ENCODE peak calls at places on chromosomes 4 and X, in eight cellular contexts. One of them, this sample, is unnamed.

GRCh38 chr4:113222006-113222405 is 172.6 kb downstream of the ANK2 start:
- DNase-seq in foreskin keratinocyte: no peak
- DNase-seq in memory B cell: no peak
- DNase-seq in left lung: no peak
- DNase-seq in brain microvascular endothelial cell: peak
- DNase-seq in choroid plexus epithelial cell: peak
- DNase-seq in mesothelial cell of epicardium: no peak
- DNase-seq in NT2/D1: no peak
- DNase-seq in this sample: no peak

GRCh38 chr4:137125011-137125410 is 407.3 kb downstream of the PCDH18 start:
- DNase-seq in foreskin keratinocyte: peak
- DNase-seq in memory B cell: no peak
- DNase-seq in left lung: no peak
- DNase-seq in brain microvascular endothelial cell: peak
- DNase-seq in choroid plexus epithelial cell: peak
- DNase-seq in mesothelial cell of epicardium: no peak
- DNase-seq in NT2/D1: no peak
- DNase-seq in this sample: no peak

GRCh38 chrX:13864264-13864663 is 47.4 kb upstream of the GPM6B start:
- DNase-seq in foreskin keratinocyte: peak
- DNase-seq in memory B cell: no peak
- DNase-seq in left lung: no peak
- DNase-seq in brain microvascular endothelial cell: peak
- DNase-seq in choroid plexus epithelial cell: no peak
- DNase-seq in mesothelial cell of epicardium: no peak
- DNase-seq in NT2/D1: no peak
- DNase-seq in this sample: no peak

GRCh38 chr4:149183638-149184037 is 632.0 kb downstream of the IQCM start:
- DNase-seq in foreskin keratinocyte: no peak
- DNase-seq in memory B cell: no peak
- DNase-seq in left lung: no peak
- DNase-seq in brain microvascular endothelial cell: no peak
- DNase-seq in choroid plexus epithelial cell: no peak
- DNase-seq in mesothelial cell of epicardium: no peak
- DNase-seq in NT2/D1: peak
- DNase-seq in this sample: no peak

GRCh38 chrX:19382500-19383145 is 38.9 kb downstream of the PDHA1 start:
- DNase-seq in foreskin keratinocyte: peak
- DNase-seq in memory B cell: peak
- DNase-seq in left lung: peak
- DNase-seq in brain microvascular endothelial cell: peak
- DNase-seq in choroid plexus epithelial cell: peak
- DNase-seq in mesothelial cell of epicardium: peak
- DNase-seq in NT2/D1: peak
- DNase-seq in this sample: no peak

GRCh38 chrX:17519349-17519748 is 144.3 kb downstream of the NHS start:
- DNase-seq in foreskin keratinocyte: no peak
- DNase-seq in memory B cell: no peak
- DNase-seq in left lung: no peak
- DNase-seq in brain microvascular endothelial cell: no peak
- DNase-seq in choroid plexus epithelial cell: no peak
- DNase-seq in mesothelial cell of epicardium: no peak
- DNase-seq in NT2/D1: no peak
- DNase-seq in this sample: no peak

GRCh38 chr4:103002551-103002950 is 17.0 kb downstream of the SLC9B1 start:
- DNase-seq in foreskin keratinocyte: no peak
- DNase-seq in memory B cell: no peak
- DNase-seq in left lung: no peak
- DNase-seq in brain microvascular endothelial cell: peak
- DNase-seq in choroid plexus epithelial cell: peak
- DNase-seq in mesothelial cell of epicardium: no peak
- DNase-seq in NT2/D1: no peak
- DNase-seq in this sample: no peak

GRCh38 chr4:33751050-33751449 is 2493.3 kb downstream of the ARAP2 start:
- DNase-seq in foreskin keratinocyte: no peak
- DNase-seq in memory B cell: no peak
- DNase-seq in left lung: no peak
- DNase-seq in brain microvascular endothelial cell: no peak
- DNase-seq in choroid plexus epithelial cell: no peak
- DNase-seq in mesothelial cell of epicardium: no peak
- DNase-seq in NT2/D1: no peak
- DNase-seq in this sample: no peak

GRCh38 chrX:48465336-48465933 is 4.6 kb downstream of the SLC38A5 start:
- DNase-seq in foreskin keratinocyte: peak
- DNase-seq in memory B cell: no peak
- DNase-seq in left lung: no peak
- DNase-seq in brain microvascular endothelial cell: peak
- DNase-seq in choroid plexus epithelial cell: peak
- DNase-seq in mesothelial cell of epicardium: no peak
- DNase-seq in NT2/D1: no peak
- DNase-seq in this sample: no peak

GRCh38 chrX:94058728-94059382 is 384.8 kb downstream of the FAM133A start:
- DNase-seq in foreskin keratinocyte: peak
- DNase-seq in memory B cell: no peak
- DNase-seq in left lung: no peak
- DNase-seq in brain microvascular endothelial cell: peak
- DNase-seq in choroid plexus epithelial cell: peak
- DNase-seq in mesothelial cell of epicardium: peak
- DNase-seq in NT2/D1: no peak
- DNase-seq in this sample: no peak

GRCh38 chrX:103608305-103608963 is 671 bp downstream of the TCEAL3 start:
- DNase-seq in foreskin keratinocyte: no peak
- DNase-seq in memory B cell: no peak
- DNase-seq in left lung: peak
- DNase-seq in brain microvascular endothelial cell: no peak
- DNase-seq in choroid plexus epithelial cell: no peak
- DNase-seq in mesothelial cell of epicardium: no peak
- DNase-seq in NT2/D1: no peak
- DNase-seq in this sample: peak

GRCh38 chr4:100569196-100569595 is 51.4 kb upstream of the EMCN start:
- DNase-seq in foreskin keratinocyte: no peak
- DNase-seq in memory B cell: no peak
- DNase-seq in left lung: no peak
- DNase-seq in brain microvascular endothelial cell: no peak
- DNase-seq in choroid plexus epithelial cell: no peak
- DNase-seq in mesothelial cell of epicardium: no peak
- DNase-seq in NT2/D1: no peak
- DNase-seq in this sample: no peak

GRCh38 chr4:174265917-174266316 is 17.6 kb downstream of the FBXO8 start:
- DNase-seq in foreskin keratinocyte: no peak
- DNase-seq in memory B cell: no peak
- DNase-seq in left lung: no peak
- DNase-seq in brain microvascular endothelial cell: no peak
- DNase-seq in choroid plexus epithelial cell: peak
- DNase-seq in mesothelial cell of epicardium: no peak
- DNase-seq in NT2/D1: no peak
- DNase-seq in this sample: no peak

This sample was measured in left colon.